ENCODE peak calls at places on chromosomes 11 and 22, in eight cellular contexts. One of them, this sample, is unnamed. For H3K27me3, the result is how much of the 10 kb centered on the place peaks cover.

GRCh38 chr11:102064316-102064715 is 17.1 kb downstream of the CFAP300 start:
- DNase-seq in Caco-2: no peak
- DNase-seq in K562: no peak
- DNase-seq in HCT116: no peak
- DNase-seq in thyroid gland: no peak
- DNase-seq in CD4-positive, alpha-beta memory T cell: no peak
- DNase-seq in cardiac muscle cell: no peak
- DNase-seq in CD4-positive, CD25-positive, alpha-beta regulatory T cell: no peak
- DNase-seq in this sample: no peak

GRCh38 chr11:131471976-131472375 is 101.6 kb downstream of the NTM start:
- DNase-seq in HCT116: no peak
- DNase-seq in Caco-2: no peak
- DNase-seq in CD4-positive, alpha-beta memory T cell: no peak
- DNase-seq in CD4-positive, CD25-positive, alpha-beta regulatory T cell: no peak
- DNase-seq in cardiac muscle cell: no peak
- DNase-seq in thyroid gland: no peak
- DNase-seq in K562: no peak
- DNase-seq in this sample: no peak

GRCh38 chr11:18106688-18107087 is 806 bp upstream of the SAAL1 start:
- DNase-seq in HCT116: no peak
- DNase-seq in thyroid gland: no peak
- DNase-seq in K562: no peak
- DNase-seq in Caco-2: no peak
- DNase-seq in CD4-positive, alpha-beta memory T cell: no peak
- DNase-seq in CD4-positive, CD25-positive, alpha-beta regulatory T cell: no peak
- DNase-seq in cardiac muscle cell: no peak
- DNase-seq in this sample: no peak

GRCh38 chr11:39209966-39210365 is 2249.5 kb downstream of the LRRC4C start:
- DNase-seq in K562: no peak
- DNase-seq in Caco-2: no peak
- DNase-seq in cardiac muscle cell: peak
- DNase-seq in HCT116: no peak
- DNase-seq in CD4-positive, alpha-beta memory T cell: no peak
- DNase-seq in thyroid gland: peak
- DNase-seq in CD4-positive, CD25-positive, alpha-beta regulatory T cell: no peak
- DNase-seq in this sample: no peak

GRCh38 chr11:102936864-102937509 is 18.5 kb downstream of the MMP13 start:
- DNase-seq in K562: no peak
- DNase-seq in HCT116: no peak
- DNase-seq in thyroid gland: no peak
- DNase-seq in Caco-2: no peak
- DNase-seq in CD4-positive, alpha-beta memory T cell: no peak
- DNase-seq in cardiac muscle cell: no peak
- DNase-seq in CD4-positive, CD25-positive, alpha-beta regulatory T cell: no peak
- DNase-seq in this sample: no peak

GRCh38 chr22:36239150-36239400 is 252 bp downstream of the APOL2 start:
- DNase-seq in HCT116: no peak
- DNase-seq in cardiac muscle cell: no peak
- DNase-seq in thyroid gland: no peak
- DNase-seq in CD4-positive, CD25-positive, alpha-beta regulatory T cell: no peak
- DNase-seq in Caco-2: no peak
- DNase-seq in K562: no peak
- DNase-seq in CD4-positive, alpha-beta memory T cell: no peak
- DNase-seq in this sample: no peak

GRCh38 chr11:130428271-130428670 is at the start of gene ADAMTS8:
- DNase-seq in K562: no peak
- DNase-seq in CD4-positive, alpha-beta memory T cell: no peak
- DNase-seq in thyroid gland: no peak
- DNase-seq in cardiac muscle cell: peak
- DNase-seq in CD4-positive, CD25-positive, alpha-beta regulatory T cell: no peak
- DNase-seq in HCT116: no peak
- DNase-seq in Caco-2: no peak
- DNase-seq in this sample: no peak

GRCh38 chr11:3077174-3077839 is 20.1 kb upstream of the CARS1 start:
- DNase-seq in K562: no peak
- DNase-seq in CD4-positive, CD25-positive, alpha-beta regulatory T cell: no peak
- DNase-seq in CD4-positive, alpha-beta memory T cell: no peak
- DNase-seq in HCT116: no peak
- DNase-seq in cardiac muscle cell: no peak
- DNase-seq in Caco-2: no peak
- DNase-seq in thyroid gland: no peak
- DNase-seq in this sample: no peak

GRCh38 chr22:19122752-19123492 is 710 bp upstream of the DGCR2 start:
- DNase-seq in K562: no peak
- DNase-seq in cardiac muscle cell: peak
- DNase-seq in CD4-positive, alpha-beta memory T cell: no peak
- DNase-seq in CD4-positive, CD25-positive, alpha-beta regulatory T cell: no peak
- DNase-seq in Caco-2: no peak
- DNase-seq in HCT116: no peak
- DNase-seq in thyroid gland: peak
- DNase-seq in this sample: no peak

GRCh38 chr11:6608011-6608410 is 4.0 kb downstream of the TAF10 start:
- DNase-seq in cardiac muscle cell: no peak
- DNase-seq in HCT116: no peak
- DNase-seq in CD4-positive, alpha-beta memory T cell: no peak
- DNase-seq in K562: no peak
- DNase-seq in thyroid gland: no peak
- DNase-seq in Caco-2: no peak
- DNase-seq in CD4-positive, CD25-positive, alpha-beta regulatory T cell: no peak
- DNase-seq in this sample: no peak

DNA sequence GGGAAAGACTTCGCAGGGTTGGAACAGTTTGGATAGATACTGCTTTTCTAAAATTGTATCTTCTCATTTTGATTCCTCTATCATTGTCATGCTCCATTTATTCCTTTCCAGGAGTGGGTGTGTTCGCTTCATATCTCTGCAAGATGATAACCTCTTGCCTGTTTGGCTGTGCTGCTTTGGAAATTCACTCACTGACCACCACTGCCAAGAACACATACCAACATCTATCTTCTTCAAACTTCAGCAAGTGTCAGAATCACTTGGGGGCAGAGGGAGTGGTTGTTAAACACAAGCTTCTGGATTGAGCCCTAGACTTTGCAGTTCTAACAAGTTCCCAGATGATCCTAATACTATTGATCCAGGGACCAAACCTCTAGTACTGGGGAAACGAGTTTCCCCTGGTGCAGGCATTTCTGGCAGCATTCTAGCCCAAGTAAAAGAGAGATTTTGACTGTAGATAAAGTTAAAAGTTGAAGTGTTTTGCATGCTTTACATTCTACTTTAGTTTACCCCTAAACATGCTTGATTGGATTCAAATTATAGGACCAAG is 11.5 kb upstream of the DKK3 start:
- DNase-seq in cardiac muscle cell: peak
- DNase-seq in CD4-positive, CD25-positive, alpha-beta regulatory T cell: no peak
- DNase-seq in K562: no peak
- DNase-seq in CD4-positive, alpha-beta memory T cell: no peak
- DNase-seq in HCT116: no peak
- DNase-seq in Caco-2: no peak
- DNase-seq in thyroid gland: no peak
- DNase-seq in this sample: no peak
- H3K4me3 ChIP-seq in cardiac muscle cell: no peak
- H3K4me3 ChIP-seq in CD4-positive, CD25-positive, alpha-beta regulatory T cell: no peak
- H3K4me3 ChIP-seq in K562: no peak
- H3K4me3 ChIP-seq in CD4-positive, alpha-beta memory T cell: no peak
- H3K4me3 ChIP-seq in HCT116: no peak
- H3K4me3 ChIP-seq in Caco-2: no peak
- H3K4me3 ChIP-seq in thyroid gland: no peak
- H3K4me3 ChIP-seq in this sample: no peak

GRCh38 chr22:45861259-45861658 is 115.7 kb downstream of the WNT7B start:
- DNase-seq in K562: no peak
- DNase-seq in CD4-positive, alpha-beta memory T cell: no peak
- DNase-seq in cardiac muscle cell: no peak
- DNase-seq in CD4-positive, CD25-positive, alpha-beta regulatory T cell: no peak
- DNase-seq in Caco-2: no peak
- DNase-seq in HCT116: no peak
- DNase-seq in thyroid gland: no peak
- DNase-seq in this sample: no peak
- H3K27me3 ChIP-seq in K562: under half
- H3K27me3 ChIP-seq in CD4-positive, alpha-beta memory T cell: under half
- H3K27me3 ChIP-seq in cardiac muscle cell: under half
- H3K27me3 ChIP-seq in CD4-positive, CD25-positive, alpha-beta regulatory T cell: under half
- H3K27me3 ChIP-seq in Caco-2: under half
- H3K27me3 ChIP-seq in HCT116: under half
- H3K27me3 ChIP-seq in thyroid gland: under half
- H3K27me3 ChIP-seq in this sample: under half

GRCh38 chr22:37565830-37566229 is 5.5 kb downstream of the CDC42EP1 start:
- DNase-seq in Caco-2: no peak
- DNase-seq in cardiac muscle cell: no peak
- DNase-seq in K562: no peak
- DNase-seq in HCT116: no peak
- DNase-seq in thyroid gland: no peak
- DNase-seq in CD4-positive, CD25-positive, alpha-beta regulatory T cell: no peak
- DNase-seq in CD4-positive, alpha-beta memory T cell: no peak
- DNase-seq in this sample: no peak

GRCh38 chr22:37561209-37562048 is 1.1 kb downstream of the CDC42EP1 start:
- DNase-seq in HCT116: peak
- DNase-seq in cardiac muscle cell: peak
- DNase-seq in K562: peak
- DNase-seq in CD4-positive, CD25-positive, alpha-beta regulatory T cell: peak
- DNase-seq in Caco-2: peak
- DNase-seq in thyroid gland: peak
- DNase-seq in CD4-positive, alpha-beta memory T cell: peak
- DNase-seq in this sample: peak

GRCh38 chr22:37562049-37562784 is 1.9 kb downstream of the CDC42EP1 start:
- DNase-seq in CD4-positive, alpha-beta memory T cell: no peak
- DNase-seq in cardiac muscle cell: no peak
- DNase-seq in thyroid gland: no peak
- DNase-seq in CD4-positive, CD25-positive, alpha-beta regulatory T cell: no peak
- DNase-seq in Caco-2: no peak
- DNase-seq in K562: no peak
- DNase-seq in HCT116: no peak
- DNase-seq in this sample: no peak

GRCh38 chr22:37564111-37564711 is 3.9 kb downstream of the CDC42EP1 start:
- DNase-seq in CD4-positive, CD25-positive, alpha-beta regulatory T cell: no peak
- DNase-seq in K562: no peak
- DNase-seq in CD4-positive, alpha-beta memory T cell: no peak
- DNase-seq in cardiac muscle cell: no peak
- DNase-seq in thyroid gland: no peak
- DNase-seq in HCT116: no peak
- DNase-seq in Caco-2: no peak
- DNase-seq in this sample: no peak

GRCh38 chr22:37563153-37564081 is 3.1 kb downstream of the CDC42EP1 start:
- DNase-seq in Caco-2: peak
- DNase-seq in HCT116: peak
- DNase-seq in cardiac muscle cell: no peak
- DNase-seq in K562: no peak
- DNase-seq in CD4-positive, alpha-beta memory T cell: no peak
- DNase-seq in thyroid gland: peak
- DNase-seq in CD4-positive, CD25-positive, alpha-beta regulatory T cell: no peak
- DNase-seq in this sample: peak
- H3K4me3 ChIP-seq in Caco-2: no peak
- H3K4me3 ChIP-seq in HCT116: peak
- H3K4me3 ChIP-seq in cardiac muscle cell: no peak
- H3K4me3 ChIP-seq in K562: peak
- H3K4me3 ChIP-seq in CD4-positive, alpha-beta memory T cell: no peak
- H3K4me3 ChIP-seq in thyroid gland: no peak
- H3K4me3 ChIP-seq in CD4-positive, CD25-positive, alpha-beta regulatory T cell: no peak
- H3K4me3 ChIP-seq in this sample: no peak

DNA sequence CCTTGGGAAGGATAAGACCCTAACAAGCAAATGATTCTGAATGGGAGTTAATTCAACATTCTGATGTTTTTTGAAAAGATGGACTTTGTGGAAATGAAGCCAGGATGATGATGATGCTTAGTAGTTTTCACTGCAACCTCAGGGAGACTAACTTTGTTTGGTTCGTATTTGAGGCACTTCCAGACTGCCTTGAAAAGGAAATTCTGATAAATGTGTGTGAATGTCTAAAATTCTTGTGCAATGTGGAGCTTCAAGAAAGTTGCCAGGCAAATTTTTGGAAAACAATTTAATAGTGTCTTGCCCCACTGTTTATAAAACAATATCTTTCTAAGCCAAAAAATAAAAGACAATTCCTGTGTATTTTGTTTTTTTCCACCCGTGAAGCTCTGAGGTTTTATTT is 11.2 kb upstream of the NAV2 start:
- DNase-seq in K562: no peak
- DNase-seq in thyroid gland: no peak
- DNase-seq in HCT116: no peak
- DNase-seq in cardiac muscle cell: no peak
- DNase-seq in Caco-2: no peak
- DNase-seq in CD4-positive, alpha-beta memory T cell: no peak
- DNase-seq in CD4-positive, CD25-positive, alpha-beta regulatory T cell: no peak
- DNase-seq in this sample: no peak
- H3K27me3 ChIP-seq in K562: under half
- H3K27me3 ChIP-seq in thyroid gland: under half
- H3K27me3 ChIP-seq in HCT116: under half
- H3K27me3 ChIP-seq in cardiac muscle cell: under half
- H3K27me3 ChIP-seq in Caco-2: under half
- H3K27me3 ChIP-seq in CD4-positive, alpha-beta memory T cell: under half
- H3K27me3 ChIP-seq in CD4-positive, CD25-positive, alpha-beta regulatory T cell: under half
- H3K27me3 ChIP-seq in this sample: under half

DNA sequence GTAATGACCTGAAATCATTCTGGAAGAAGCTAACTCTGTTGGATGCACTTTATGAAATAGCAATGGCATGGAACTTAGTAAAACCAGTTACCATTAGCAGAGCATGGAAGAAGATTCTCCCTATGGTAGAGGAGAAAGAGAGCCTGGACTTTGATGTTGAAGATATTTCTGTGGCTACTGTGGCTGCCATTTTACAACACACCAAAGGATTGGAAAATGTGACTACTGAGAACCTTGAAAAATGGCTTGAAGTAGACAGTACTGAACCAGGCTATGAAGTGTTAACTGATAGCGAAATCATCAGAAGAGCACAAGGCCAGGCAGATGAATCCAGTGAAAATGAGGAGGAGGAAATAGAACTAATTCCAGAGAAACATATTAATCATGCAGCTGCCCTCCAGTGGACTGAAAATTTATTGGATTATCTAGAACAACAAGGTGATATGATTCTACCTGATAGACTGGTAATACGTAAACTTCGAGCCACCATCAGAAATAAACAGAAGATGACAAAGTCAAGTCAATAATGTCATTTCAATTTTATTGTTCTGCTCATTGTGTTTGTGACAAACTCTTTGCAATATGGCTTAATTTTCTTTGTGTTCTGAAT is 2.0 kb downstream of the JRKL start:
- DNase-seq in HCT116: no peak
- DNase-seq in thyroid gland: no peak
- DNase-seq in Caco-2: no peak
- DNase-seq in CD4-positive, CD25-positive, alpha-beta regulatory T cell: no peak
- DNase-seq in CD4-positive, alpha-beta memory T cell: no peak
- DNase-seq in cardiac muscle cell: no peak
- DNase-seq in K562: no peak
- DNase-seq in this sample: no peak
- H3K4me3 ChIP-seq in HCT116: no peak
- H3K4me3 ChIP-seq in thyroid gland: no peak
- H3K4me3 ChIP-seq in Caco-2: no peak
- H3K4me3 ChIP-seq in CD4-positive, CD25-positive, alpha-beta regulatory T cell: no peak
- H3K4me3 ChIP-seq in CD4-positive, alpha-beta memory T cell: no peak
- H3K4me3 ChIP-seq in cardiac muscle cell: no peak
- H3K4me3 ChIP-seq in K562: no peak
- H3K4me3 ChIP-seq in this sample: no peak

DNA sequence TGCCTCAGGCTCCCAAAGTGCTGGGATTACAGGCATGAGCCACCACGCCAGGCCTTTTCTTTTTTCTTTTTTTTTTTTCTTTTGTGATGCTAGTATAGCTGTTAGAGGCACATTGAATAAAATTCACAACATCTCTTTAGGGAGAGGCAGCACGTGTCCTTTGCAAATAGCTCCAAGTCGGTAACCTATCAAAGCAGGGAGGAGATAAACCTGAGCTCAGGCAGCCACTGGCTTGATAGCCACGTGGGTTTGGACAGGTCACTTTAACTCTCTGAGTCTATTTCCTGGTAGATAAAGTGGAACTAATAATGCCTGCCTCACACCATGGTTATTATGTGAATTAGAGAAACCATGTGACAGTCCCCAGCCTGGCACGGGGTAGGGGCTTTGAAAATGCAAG is 43.1 kb upstream of the ATXN10 start:
- DNase-seq in CD4-positive, alpha-beta memory T cell: no peak
- DNase-seq in CD4-positive, CD25-positive, alpha-beta regulatory T cell: no peak
- DNase-seq in thyroid gland: no peak
- DNase-seq in cardiac muscle cell: peak
- DNase-seq in Caco-2: no peak
- DNase-seq in HCT116: no peak
- DNase-seq in K562: no peak
- DNase-seq in this sample: no peak
- H3K27me3 ChIP-seq in CD4-positive, alpha-beta memory T cell: under half
- H3K27me3 ChIP-seq in CD4-positive, CD25-positive, alpha-beta regulatory T cell: under half
- H3K27me3 ChIP-seq in thyroid gland: under half
- H3K27me3 ChIP-seq in cardiac muscle cell: half or more
- H3K27me3 ChIP-seq in Caco-2: under half
- H3K27me3 ChIP-seq in HCT116: under half
- H3K27me3 ChIP-seq in K562: under half
- H3K27me3 ChIP-seq in this sample: under half